ENCODE peak calls at places on chromosomes 5 and 9, in four cellular contexts. R, C, W and G are unnamed samples.
A peak's percentile ranks its signal among the peaks of the same experiment; 100 is the strongest.

GRCh38 chr9:126860757-126861466 is 473 bp downstream of the ZBTB34 start:
- DNase-seq in W (peak; percentile 68), R (peak; percentile 20), C (peak; percentile 34), G (peak; percentile 51)

GRCh38 chr5:169873642-169874041 is 106.7 kb downstream of the INSYN2B start:
- DNase-seq in W (no peak), R (no peak), C (no peak), G (no peak)

GRCh38 chr9:133572821-133573361 is 36.3 kb downstream of the FAM163B start:
- DNase-seq in W (peak; percentile 84), C (no peak), R (no peak), G (no peak)

GRCh38 chr5:135609981-135610380 is 31.2 kb upstream of the CXCL14 start:
- DNase-seq in C (no peak), W (no peak), R (no peak), G (no peak)

GRCh38 chr5:142958933-142959682 is 188.9 kb downstream of the ARHGAP26 start:
- DNase-seq in C (no peak), R (no peak), W (no peak), G (no peak)

GRCh38 chr5:160021818-160022446 is 13.0 kb downstream of the TTC1 start:
- DNase-seq in R (peak; percentile 74), C (peak; percentile 70), W (no peak), G (peak; percentile 58)

GRCh38 chr5:166441-167372 is 24.6 kb upstream of the LRRC14B start:
- DNase-seq in C (no peak), R (no peak), W (peak; percentile 21), G (peak; percentile 44)

GRCh38 chr5:141349917-141350619 is at the start of gene PCDHGB1:
- DNase-seq in C (peak; percentile 36), W (no peak), R (no peak), G (peak; percentile 29)